ENCODE peak calls at places on chromosome 14, in four cellular contexts. C, P, K and M are unnamed samples.

GRCh38 chr14:103184046-103184445 is 60.8 kb downstream of the TNFAIP2 start:
- DNase-seq in K (no peak), P (no peak), C (no peak), M (no peak)

GRCh38 chr14:54001189-54001878 is 44.7 kb upstream of the BMP4 start:
- DNase-seq in K (no peak), C (no peak), P (no peak), M (peak; percentile 84)

GRCh38 chr14:78758333-78758732 is 588.2 kb downstream of the NRXN3 start:
- DNase-seq in K (peak; percentile 79), P (no peak), C (peak; percentile 16), M (no peak)

GRCh38 chr14:94689218-94689984 is 77.2 kb downstream of the SERPINA3 start:
- DNase-seq in C (peak; percentile 89), P (peak; percentile 15), K (peak; percentile 66), M (peak; percentile 42)

GRCh38 chr14:76863724-76864407 is 37.7 kb downstream of the LRRC74A start:
- DNase-seq in K (no peak), C (no peak), P (no peak), M (peak; percentile 33)

GRCh38 chr14:85437143-85437542 is 92.8 kb upstream of the FLRT2 start:
- DNase-seq in P (no peak), K (no peak), C (no peak), M (peak; percentile 10)

GRCh38 chr14:37901978-37902377 is 305.7 kb upstream of the SSTR1 start:
- DNase-seq in C (no peak), P (no peak), K (no peak), M (no peak)

GRCh38 chr14:89773644-89774316 is 180.8 kb downstream of the EFCAB11 start:
- DNase-seq in K (no peak), C (peak; percentile 11), P (peak; percentile 34), M (no peak)

GRCh38 chr14:66137076-66137475 is 349.1 kb upstream of the CCDC196 start:
- DNase-seq in C (no peak), P (no peak), K (peak; percentile 93), M (no peak)